ENCODE peak calls at places on chromosomes 3 and 15, in five cellular contexts. S, Q, C, R and E are unnamed samples.

GRCh38 chr3:156211583-156211982 is 91.2 kb downstream of the KCNAB1 start:
- DNase-seq in C (peak; percentile 66), S (no peak), R (no peak), Q (peak; percentile 68), E (no peak)

GRCh38 chr15:85625431-85625830 is 169.3 kb downstream of the KLHL25 start:
- DNase-seq in Q (no peak), R (no peak), C (no peak), S (no peak), E (no peak)

GRCh38 chr3:65971281-65972252 is 67.2 kb downstream of the MAGI1 start:
- DNase-seq in S (no peak), R (no peak), C (peak; percentile 29), Q (no peak), E (no peak)

GRCh38 chr3:193944161-193944884 is 191.6 kb upstream of the HES1 start:
- DNase-seq in R (no peak), S (no peak), Q (no peak), C (no peak), E (no peak)

GRCh38 chr3:58214484-58215316 is 3.9 kb upstream of the DNASE1L3 start:
- DNase-seq in S (no peak), R (no peak), Q (peak; percentile 42), C (peak; percentile 22), E (no peak)

GRCh38 chr15:56969265-56969895 is 50.9 kb downstream of the TCF12 start:
- DNase-seq in R (no peak), S (no peak), C (no peak), Q (no peak), E (peak; percentile 51)

GRCh38 chr15:82944840-82945239 is 7.7 kb downstream of the HOMER2 start:
- DNase-seq in S (no peak), Q (no peak), C (no peak), R (no peak), E (peak; percentile 90)

GRCh38 chr3:55341502-55342031 is 145.5 kb downstream of the WNT5A start:
- DNase-seq in S (no peak), R (no peak), C (peak; percentile 64), Q (peak; percentile 36), E (peak; percentile 65)

GRCh38 chr3:110314512-110315114 is 757.0 kb upstream of the NECTIN3 start:
- DNase-seq in Q (peak; percentile 39), C (peak; percentile 63), R (peak; percentile 72), S (peak; percentile 55), E (no peak)

GRCh38 chr15:25545017-25545416 is 106.2 kb upstream of the UBE3A start:
- DNase-seq in S (no peak), R (no peak), Q (peak; percentile 47), C (no peak), E (no peak)

GRCh38 chr15:96171271-96171739 is 159.2 kb upstream of the NR2F2 start:
- DNase-seq in Q (no peak), R (no peak), S (no peak), C (no peak), E (no peak)

GRCh38 chr3:38613426-38613825 is 36.1 kb downstream of the SCN5A start:
- DNase-seq in S (no peak), Q (no peak), C (no peak), R (no peak), E (peak; percentile 74)

GRCh38 chr3:55570361-55570760 is 83.3 kb upstream of the WNT5A start:
- DNase-seq in S (no peak), R (no peak), C (no peak), Q (no peak), E (no peak)

GRCh38 chr15:42286445-42287029 is 13.3 kb upstream of the TMEM87A start:
- DNase-seq in S (no peak), C (no peak), R (no peak), Q (peak; percentile 60), E (no peak)

GRCh38 chr3:14289590-14290453 is 111.2 kb downstream of the LSM3 start:
- DNase-seq in S (no peak), Q (peak; percentile 96), C (peak; percentile 84), R (no peak), E (peak; percentile 95)

GRCh38 chr3:4841783-4842440 is 137.3 kb upstream of the BHLHE40 start:
- DNase-seq in Q (peak; percentile 89), S (no peak), C (no peak), R (no peak), E (no peak)

GRCh38 chr15:32987067-32987466 is 207.4 kb downstream of the FMN1 start:
- DNase-seq in C (no peak), Q (no peak), S (no peak), R (no peak), E (no peak)

DNA sequence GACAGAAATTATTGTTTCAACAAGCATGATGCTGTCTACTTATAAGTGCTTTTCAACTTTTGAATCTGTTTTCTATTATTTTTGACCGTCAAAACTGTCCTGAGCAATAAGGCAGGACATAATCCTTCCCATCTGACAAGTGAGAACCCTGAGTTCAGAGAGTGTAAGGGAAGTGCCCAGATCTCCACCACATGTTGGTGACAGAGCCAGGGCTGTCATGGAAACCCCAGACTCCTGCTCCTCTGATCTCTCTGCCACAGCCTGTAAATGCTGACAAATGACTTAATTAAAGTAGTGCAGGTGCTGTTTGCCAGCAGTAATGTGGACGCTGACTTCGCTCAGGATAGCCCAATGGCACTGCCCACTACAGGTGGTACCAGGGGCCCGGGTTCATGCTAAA is 40.3 kb downstream of the SPSB4 start:
- DNase-seq in Q (no peak), C (no peak), S (peak; percentile 69), R (no peak), E (no peak)
- H3K27me3 ChIP-seq in Q (peaks cover 24% of the 10 kb centered on the region), C (no peaks in the 10 kb centered on the region), S (no peaks in the 10 kb centered on the region), R (no peaks in the 10 kb centered on the region), E (peaks cover 11% of the 10 kb centered on the region)

DNA sequence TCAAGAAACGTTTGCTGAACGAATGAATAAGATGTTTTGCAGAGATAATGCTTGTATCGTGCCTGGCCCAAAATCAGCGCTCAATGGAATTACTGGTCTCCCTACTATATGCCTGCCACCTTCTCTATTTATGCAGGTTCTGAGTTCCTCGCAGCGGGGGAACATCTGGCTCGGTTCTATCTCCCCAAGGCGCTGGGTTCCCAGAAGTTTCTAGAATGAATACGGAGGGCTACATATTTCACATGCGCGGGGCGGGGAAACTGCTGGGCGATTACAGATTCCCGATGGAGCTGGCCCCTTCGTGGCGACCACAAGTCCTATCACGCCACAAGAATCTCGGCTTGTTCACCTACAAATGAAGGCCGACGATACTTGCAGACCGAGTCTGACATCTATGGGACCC is 411 bp upstream of the EIF2B5 start:
- DNase-seq in R (no peak), C (no peak), S (no peak), Q (no peak), E (no peak)
- H3K27me3 ChIP-seq in R (no peaks in the 10 kb centered on the region), C (no peaks in the 10 kb centered on the region), S (no peaks in the 10 kb centered on the region), Q (no peaks in the 10 kb centered on the region), E (no peaks in the 10 kb centered on the region)

DNA sequence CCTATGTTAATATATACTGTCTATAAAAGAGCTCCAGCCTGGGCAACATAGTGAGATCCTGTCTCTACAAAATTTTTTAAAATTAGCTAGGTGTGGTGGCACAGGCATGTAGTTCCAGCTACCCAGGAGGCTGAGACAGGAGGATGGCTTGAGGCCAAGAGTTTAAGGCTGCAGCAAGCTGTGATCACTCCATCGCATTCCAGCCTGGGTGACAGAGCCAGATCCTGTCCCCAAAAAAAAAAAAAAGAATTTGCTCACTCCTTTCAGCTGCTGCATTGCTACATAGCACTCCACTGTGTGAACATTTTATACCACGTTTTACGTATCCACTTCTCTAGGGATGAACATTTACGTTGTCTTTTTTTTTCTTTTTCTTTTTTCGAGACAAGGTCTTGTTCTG is 6.0 kb upstream of the TSEN2 start:
- DNase-seq in S (no peak), R (no peak), C (no peak), Q (no peak), E (no peak)
- H3K27me3 ChIP-seq in S (no peaks in the 10 kb centered on the region), R (no peaks in the 10 kb centered on the region), C (no peaks in the 10 kb centered on the region), Q (no peaks in the 10 kb centered on the region), E (no peaks in the 10 kb centered on the region)

GRCh38 chr3:10988991-10989484 is 3.5 kb upstream of the SLC6A1 start:
- DNase-seq in C (no peak), R (no peak), Q (no peak), S (no peak), E (no peak)

GRCh38 chr3:10985181-10985580 is 7.4 kb upstream of the SLC6A1 start:
- DNase-seq in S (no peak), C (no peak), R (no peak), Q (no peak), E (no peak)

GRCh38 chr3:10988003-10988402 is 4.5 kb upstream of the SLC6A1 start:
- DNase-seq in Q (no peak), S (no peak), R (no peak), C (no peak), E (no peak)

GRCh38 chr3:10984371-10984896 is 8.1 kb upstream of the SLC6A1 start:
- DNase-seq in C (no peak), R (no peak), Q (no peak), S (no peak), E (no peak)

GRCh38 chr3:10986592-10986991 is 6.0 kb upstream of the SLC6A1 start:
- DNase-seq in R (no peak), S (no peak), Q (no peak), C (no peak), E (no peak)
- H3K27me3 ChIP-seq in R (peaks cover 68% of the 10 kb centered on the region), S (no peaks in the 10 kb centered on the region), Q (peaks cover 29% of the 10 kb centered on the region), C (peaks cover 9% of the 10 kb centered on the region), E (peaks cover 42% of the 10 kb centered on the region)